ENCODE peak calls at places on chromosomes 12 and 14, in five cellular contexts. B is CD8-positive, alpha-beta T cell; K is A549; Z is adipocyte; D is kidney. Y is an unnamed sample.

GRCh38 chr14:56211844-56212243 is 93.6 kb downstream of the PELI2 start:
- DNase-seq in B (no peak), K (no peak), Z (no peak), D (no peak), Y (no peak)

GRCh38 chr14:20934148-20934762 is 21.0 kb upstream of the RNASE2 start:
- DNase-seq in B (peak; percentile 50), K (peak; percentile 19), Z (peak; percentile 3), D (no peak), Y (no peak)

GRCh38 chr12:122932207-122932606 is 34.1 kb downstream of the ABCB9 start:
- DNase-seq in B (no peak), K (no peak), Z (no peak), D (no peak), Y (no peak)

GRCh38 chr14:101761881-101762529 is 496 bp downstream of the PPP2R5C start:
- DNase-seq in B (peak; percentile 69), K (peak; percentile 57), Z (peak; percentile 73), D (peak; percentile 83), Y (no peak)

GRCh38 chr12:120775862-120776552 is 50.4 kb downstream of the ACADS start:
- DNase-seq in B (no peak), K (no peak), Z (peak; percentile 28), D (no peak), Y (no peak)

GRCh38 chr12:100718212-100718611 is 76.4 kb upstream of the ANO4 start:
- DNase-seq in B (no peak), K (no peak), Z (peak; percentile 29), D (no peak), Y (no peak)

GRCh38 chr14:52733824-52734223 is 3.9 kb downstream of the STYX start:
- DNase-seq in B (no peak), K (no peak), Z (no peak), D (no peak), Y (no peak)

GRCh38 chr12:2765608-2766007 is 29.2 kb upstream of the FKBP4 start:
- DNase-seq in B (no peak), K (no peak), Z (no peak), D (no peak), Y (no peak)

GRCh38 chr14:100982764-100983163 is 79.2 kb upstream of the RTL1 start:
- DNase-seq in B (no peak), K (no peak), Z (no peak), D (no peak), Y (no peak)

GRCh38 chr14:102659797-102660196 is 67.3 kb downstream of the RCOR1 start:
- DNase-seq in B (no peak), K (no peak), Z (peak; percentile 36), D (no peak), Y (no peak)

GRCh38 chr12:76028649-76029277 is 2.8 kb downstream of the PHLDA1 start:
- DNase-seq in B (no peak), K (no peak), Z (peak; percentile 40), D (no peak), Y (no peak)

GRCh38 chr14:45891417-45892080 is 638.5 kb upstream of the MIS18BP1 start:
- DNase-seq in B (no peak), K (no peak), Z (no peak), D (no peak), Y (peak; percentile 56)

GRCh38 chr14:24052656-24053547 is 1.1 kb downstream of the CARMIL3 start:
- DNase-seq in B (no peak), K (no peak), Z (no peak), D (no peak), Y (peak; percentile 63)

GRCh38 chr12:108582509-108582908 is 15.4 kb downstream of the TMEM119 start:
- DNase-seq in B (no peak), K (no peak), Z (no peak), D (peak; percentile 37), Y (no peak)

GRCh38 chr12:71312767-71313375 is 126.7 kb upstream of the LGR5 start:
- DNase-seq in B (no peak), K (no peak), Z (no peak), D (no peak), Y (no peak)

GRCh38 chr12:62631531-62632520 is 165.2 kb downstream of the MON2 start:
- DNase-seq in B (no peak), K (peak; percentile 48), Z (peak; percentile 90), D (peak; percentile 89), Y (no peak)

GRCh38 chr14:49622022-49622607 is 1.5 kb downstream of the MGAT2 start:
- DNase-seq in B (no peak), K (no peak), Z (no peak), D (no peak), Y (no peak)

GRCh38 chr12:74741113-74741512 is 203.5 kb downstream of the ATXN7L3B start:
- DNase-seq in B (no peak), K (no peak), Z (no peak), D (no peak), Y (no peak)

GRCh38 chr12:69569236-69569635 is 16.0 kb upstream of the CCT2 start:
- DNase-seq in B (no peak), K (no peak), Z (no peak), D (no peak), Y (no peak)

DNA sequence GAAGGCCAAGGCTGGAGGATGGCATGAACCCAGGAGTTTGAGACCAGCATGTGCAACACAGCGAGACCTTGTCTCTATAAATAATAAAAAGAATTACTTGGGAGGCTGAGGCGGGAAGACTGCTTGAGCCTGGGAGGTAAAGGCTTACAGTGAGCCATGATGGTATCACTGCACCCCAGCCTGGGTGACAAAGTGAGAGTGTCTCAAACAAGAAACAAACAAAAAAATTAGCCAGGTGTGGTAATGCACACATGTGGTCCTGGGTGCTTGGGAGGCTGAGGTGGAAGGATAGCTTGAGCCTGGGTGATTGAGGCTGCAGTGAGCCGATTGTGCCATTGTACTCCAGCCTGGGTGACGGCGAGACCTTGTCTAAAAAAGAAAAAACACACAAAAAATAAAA is 1.7 kb upstream of the GPRC5A start:
- DNase-seq in B (no peak), K (no peak), Z (no peak), D (no peak), Y (no peak)
- H3K4me1 ChIP-seq in B (peaks cover 5% of the 10 kb centered on the region), K (peaks cover 49% of the 10 kb centered on the region), Z (peaks cover 10% of the 10 kb centered on the region), D (no peaks in the 10 kb centered on the region), Y (peaks cover 6% of the 10 kb centered on the region)

GRCh38 chr12:113333111-113333750 is 1.7 kb downstream of the SLC8B1 start:
- DNase-seq in B (no peak), K (no peak), Z (no peak), D (peak; percentile 29), Y (no peak)

GRCh38 chr12:113333877-113334785 is 778 bp downstream of the SLC8B1 start:
- DNase-seq in B (no peak), K (no peak), Z (no peak), D (peak; percentile 79), Y (no peak)

GRCh38 chr12:113334786-113335539 is at the start of gene SLC8B1:
- DNase-seq in B (peak; percentile 95), K (peak; percentile 86), Z (peak; percentile 95), D (peak; percentile 97), Y (peak; percentile 82)

GRCh38 chr12:113330505-113330904 is 4.4 kb downstream of the SLC8B1 start:
- DNase-seq in B (no peak), K (no peak), Z (no peak), D (no peak), Y (no peak)

DNA sequence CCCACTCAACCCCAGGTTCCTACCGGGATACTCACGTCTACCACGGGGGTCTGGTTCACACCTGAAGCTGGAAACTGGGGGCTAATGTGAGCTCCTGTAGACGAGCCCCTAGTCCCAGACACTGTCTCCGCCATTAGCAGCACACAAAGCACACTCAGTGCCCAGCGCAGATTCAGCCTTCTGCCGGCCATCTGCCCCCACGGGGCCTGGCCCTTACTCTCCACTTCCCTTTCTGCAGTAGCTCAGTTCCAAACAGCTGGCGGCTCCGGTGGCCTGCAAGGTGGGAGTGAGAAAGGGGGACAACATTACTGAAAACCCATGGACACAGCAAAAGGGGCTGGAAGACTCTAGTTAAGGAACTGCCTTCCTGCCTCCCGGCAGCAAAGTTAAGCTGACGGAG is 2.2 kb downstream of the SLC8B1 start:
- DNase-seq in B (no peak), K (no peak), Z (no peak), D (peak; percentile 49), Y (no peak)
- H3K4me1 ChIP-seq in B (peaks cover 17% of the 10 kb centered on the region), K (peaks cover 9% of the 10 kb centered on the region), Z (peaks cover 10% of the 10 kb centered on the region), D (peaks cover 7% of the 10 kb centered on the region), Y (peaks cover 6% of the 10 kb centered on the region)

GRCh38 chr12:52364901-52365489 is 2.3 kb downstream of the KRT85 start:
- DNase-seq in B (no peak), K (no peak), Z (no peak), D (no peak), Y (no peak)

GRCh38 chr12:52364061-52364460 is 3.2 kb downstream of the KRT85 start:
- DNase-seq in B (no peak), K (no peak), Z (no peak), D (no peak), Y (no peak)

GRCh38 chr12:52362118-52362726 is 5.1 kb downstream of the KRT85 start:
- DNase-seq in B (no peak), K (peak; percentile 36), Z (no peak), D (no peak), Y (peak; percentile 30)

GRCh38 chr12:52361553-52361952 is 5.7 kb downstream of the KRT85 start:
- DNase-seq in B (no peak), K (no peak), Z (no peak), D (no peak), Y (no peak)

DNA sequence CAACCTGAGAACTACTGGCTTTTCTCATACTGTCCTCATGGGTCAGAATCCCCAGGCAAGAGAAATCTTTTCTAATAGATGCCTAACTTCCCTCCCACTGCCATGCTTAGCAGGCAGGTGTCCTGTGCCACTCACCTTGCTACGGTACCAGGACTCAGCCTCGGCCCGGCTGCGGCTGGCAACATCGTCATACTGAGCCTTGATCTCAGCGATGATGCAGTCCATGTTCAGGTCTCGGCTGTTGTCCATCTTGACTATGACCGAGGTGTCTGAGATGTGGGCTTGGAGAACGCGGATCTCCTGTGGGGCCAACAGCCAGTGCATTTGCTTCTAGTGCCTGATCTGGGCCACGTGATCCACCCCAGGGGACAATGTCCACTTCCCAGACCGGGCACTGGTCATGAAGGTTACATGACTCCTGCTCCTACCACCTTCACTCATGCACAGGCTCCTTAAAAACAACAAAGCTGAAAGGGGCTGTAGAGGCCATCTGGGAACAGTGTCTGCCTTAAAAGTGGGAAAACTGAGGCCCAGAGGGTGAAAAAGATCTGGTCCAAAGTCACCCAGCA is 4.1 kb downstream of the KRT85 start:
- DNase-seq in B (no peak), K (no peak), Z (no peak), D (no peak), Y (peak; percentile 31)
- H3K4me1 ChIP-seq in B (peaks cover 19% of the 10 kb centered on the region), K (peaks cover 3% of the 10 kb centered on the region), Z (no peaks in the 10 kb centered on the region), D (no peaks in the 10 kb centered on the region), Y (no peaks in the 10 kb centered on the region)

GRCh38 chr12:111438501-111438900 is 32.8 kb downstream of the SH2B3 start:
- DNase-seq in B (peak; percentile 85), K (no peak), Z (peak; percentile 17), D (peak; percentile 84), Y (peak; percentile 90)
- H3K4me1 ChIP-seq in B (peaks cover 83% of the 10 kb centered on the region), K (peaks cover 20% of the 10 kb centered on the region), Z (peaks cover 47% of the 10 kb centered on the region), D (peaks cover 7% of the 10 kb centered on the region), Y (peaks cover 50% of the 10 kb centered on the region)

GRCh38 chr12:24364921-24365320 is 415.5 kb upstream of the SOX5 start:
- DNase-seq in B (no peak), K (no peak), Z (no peak), D (no peak), Y (no peak)
- H3K4me1 ChIP-seq in B (no peaks in the 10 kb centered on the region), K (no peaks in the 10 kb centered on the region), Z (peaks cover 24% of the 10 kb centered on the region), D (no peaks in the 10 kb centered on the region), Y (no peaks in the 10 kb centered on the region)